ENCODE peak calls at places on chromosomes 5 and 9, in six cellular contexts. G, Y, U, N, L and O are unnamed samples.

GRCh38 chr5:125177340-125177739 is 430.9 kb upstream of the ZNF608 start:
- DNase-seq in G (no peak), U (no peak), N (no peak), Y (no peak), L (no peak), O (no peak)

GRCh38 chr9:114899461-114899860 is 30.9 kb downstream of the TNFSF8 start:
- DNase-seq in U (no peak), G (no peak), L (no peak), N (no peak), Y (no peak), O (no peak)

GRCh38 chr9:90925581-90926257 is 124.1 kb downstream of the SYK start:
- DNase-seq in U (no peak), N (peak), L (peak), Y (peak), G (no peak), O (peak)

GRCh38 chr5:34411470-34412346 is 244.4 kb upstream of the RAI14 start:
- DNase-seq in L (no peak), Y (no peak), G (peak), N (peak), U (peak), O (no peak)

GRCh38 chr5:116046823-116047222 is 14.6 kb downstream of the ARL14EPL start:
- DNase-seq in N (no peak), Y (no peak), G (no peak), U (no peak), L (no peak), O (no peak)

GRCh38 chr5:139976703-139977102 is 66.4 kb downstream of the NRG2 start:
- DNase-seq in Y (no peak), L (no peak), N (no peak), G (no peak), U (no peak), O (no peak)

GRCh38 chr9:13900449-13900848 is 413.5 kb downstream of the NFIB start:
- DNase-seq in G (no peak), U (no peak), N (no peak), L (peak), Y (no peak), O (no peak)

GRCh38 chr5:151115272-151115905 is 34.6 kb upstream of the TNIP1 start:
- DNase-seq in Y (peak), L (peak), G (peak), N (no peak), U (peak), O (no peak)

GRCh38 chr5:160021818-160022446 is 13.0 kb downstream of the TTC1 start:
- DNase-seq in Y (peak), G (no peak), N (no peak), L (peak), U (peak), O (peak)

GRCh38 chr9:37034320-37034937 is 361 bp upstream of the PAX5 start:
- DNase-seq in G (no peak), N (no peak), Y (no peak), U (peak), L (no peak), O (no peak)

GRCh38 chr5:52427615-52428014 is 360.1 kb upstream of the ITGA1 start:
- DNase-seq in N (no peak), Y (no peak), L (no peak), G (no peak), U (no peak), O (no peak)

GRCh38 chr9:107980984-107981383 is 491.4 kb upstream of the KLF4 start:
- DNase-seq in Y (no peak), U (no peak), N (no peak), G (no peak), L (no peak), O (no peak)

GRCh38 chr5:181060231-181060590 is 20.1 kb downstream of the BTNL9 start:
- DNase-seq in Y (no peak), U (no peak), G (no peak), L (no peak), N (no peak), O (no peak)

GRCh38 chr9:77019010-77019809 is at the start of gene FOXB2:
- DNase-seq in U (peak), N (no peak), Y (no peak), L (no peak), G (no peak), O (no peak)

GRCh38 chr9:23554691-23555090 is 271.3 kb downstream of the ELAVL2 start:
- DNase-seq in G (no peak), N (no peak), L (no peak), Y (no peak), U (no peak), O (no peak)

GRCh38 chr9:117459941-117460340 is 45.1 kb upstream of the ASTN2 start:
- DNase-seq in L (no peak), Y (no peak), N (no peak), U (no peak), G (no peak), O (no peak)

GRCh38 chr5:53343187-53343586 is 137.2 kb upstream of the FST start:
- DNase-seq in G (no peak), U (no peak), N (peak), Y (peak), L (peak), O (peak)

GRCh38 chr9:122110100-122110833 is 17.2 kb upstream of the TTLL11 start:
- DNase-seq in Y (no peak), N (no peak), G (no peak), U (no peak), L (no peak), O (no peak)

GRCh38 chr9:106535439-106535838 is 327.5 kb upstream of the ZNF462 start:
- DNase-seq in L (no peak), U (peak), Y (no peak), N (no peak), G (no peak), O (no peak)

GRCh38 chr9:2809692-2810423 is 34.0 kb downstream of the PUM3 start:
- DNase-seq in U (peak), Y (peak), L (peak), N (peak), G (no peak), O (no peak)

GRCh38 chr5:134738963-134739661 is 764 bp downstream of the CAMLG start:
- DNase-seq in L (peak), G (no peak), Y (peak), U (peak), N (no peak), O (no peak)

GRCh38 chr5:143758750-143759149 is 53.2 kb upstream of the HMHB1 start:
- DNase-seq in L (no peak), G (no peak), U (no peak), Y (peak), N (no peak), O (no peak)

GRCh38 chr9:130421802-130422276 is 22.9 kb upstream of the ASS1 start:
- DNase-seq in Y (peak), U (peak), G (no peak), N (peak), L (peak), O (peak)

GRCh38 chr5:158080112-158080511 is 221.2 kb upstream of the CLINT1 start:
- DNase-seq in N (no peak), Y (no peak), U (no peak), L (no peak), G (no peak), O (no peak)

GRCh38 chr5:73322453-73323076 is 126.0 kb downstream of the FOXD1 start:
- DNase-seq in G (no peak), N (no peak), L (no peak), U (no peak), Y (no peak), O (no peak)

GRCh38 chr9:85408494-85408893 is 333.3 kb downstream of the AGTPBP1 start:
- DNase-seq in G (no peak), Y (no peak), N (no peak), L (no peak), U (no peak), O (no peak)

GRCh38 chr9:133715295-133715865 is 22.8 kb downstream of the SARDH start:
- DNase-seq in U (peak), L (no peak), G (no peak), N (no peak), Y (peak), O (no peak)

GRCh38 chr5:14118551-14119320 is 24.4 kb upstream of the TRIO start:
- DNase-seq in Y (no peak), G (no peak), N (no peak), U (peak), L (no peak), O (no peak)

GRCh38 chr9:71079451-71079850 is 42.0 kb downstream of the TRPM3 start:
- DNase-seq in Y (peak), L (no peak), N (peak), U (no peak), G (no peak), O (peak)

GRCh38 chr5:171855265-171855664 is 69.6 kb downstream of the SMIM23 start:
- DNase-seq in N (no peak), Y (no peak), L (no peak), G (no peak), U (no peak), O (no peak)

GRCh38 chr5:119343766-119344165 is 12.1 kb upstream of the TNFAIP8 start:
- DNase-seq in L (peak), Y (no peak), U (no peak), N (no peak), G (no peak), O (no peak)

GRCh38 chr9:71737455-71737854 is 30.9 kb downstream of the CEMIP2 start:
- DNase-seq in L (peak), N (no peak), G (no peak), U (no peak), Y (peak), O (no peak)

GRCh38 chr5:38258319-38259061 is at the start of gene EGFLAM:
- DNase-seq in G (no peak), Y (peak), L (peak), N (no peak), U (peak), O (no peak)
- TF ChIP-seq CTCF in G (no peak), Y (peak), L (no peak), N (no peak), U (peak), O (peak)

DNA sequence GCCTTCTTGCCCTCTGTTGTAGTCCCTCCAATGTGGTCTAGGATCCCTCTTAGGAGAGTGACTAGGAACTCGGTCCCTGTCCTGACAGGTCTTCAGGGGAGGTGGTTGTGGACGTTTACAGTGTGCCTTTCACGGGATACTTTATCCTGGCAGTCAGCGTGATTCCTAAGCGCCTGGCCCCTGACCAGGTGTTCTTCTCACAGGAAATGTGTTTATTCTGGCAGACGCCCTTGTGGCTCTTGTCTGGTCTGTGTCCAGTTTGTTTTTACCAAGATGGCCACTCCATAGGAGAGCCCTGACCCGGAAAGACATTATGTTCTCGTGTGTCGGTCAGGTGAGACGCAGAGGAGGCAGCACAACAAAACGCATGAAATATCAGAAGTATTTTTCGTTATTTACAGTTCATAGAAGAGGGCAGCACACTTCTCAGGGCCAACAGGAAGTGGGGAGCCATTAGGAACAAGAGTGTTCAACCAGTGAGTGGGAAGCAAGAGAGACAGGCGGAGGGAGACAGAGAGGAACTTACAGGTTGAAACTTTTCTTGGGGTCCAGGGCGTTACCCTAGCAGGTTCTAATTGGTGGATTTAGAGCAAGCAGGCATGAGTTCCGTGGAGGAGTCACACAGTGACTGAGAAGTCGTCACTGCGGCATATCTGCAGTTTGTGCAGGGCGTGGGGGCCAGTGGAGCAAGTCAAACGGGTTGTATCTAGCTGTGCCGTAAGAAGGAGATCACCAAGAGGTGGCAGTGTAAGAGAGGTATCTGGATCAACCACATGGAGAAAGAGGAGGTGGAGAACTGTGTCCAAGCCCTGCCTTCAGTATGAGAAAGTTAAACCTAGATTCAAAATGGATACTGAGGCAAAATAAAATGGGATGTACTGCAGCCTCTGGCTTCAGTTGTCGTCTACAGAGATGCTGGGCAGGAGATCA is 412.9 kb downstream of the ZSWIM6 start:
- DNase-seq in Y (no peak), G (no peak), N (no peak), L (peak), U (no peak), O (no peak)
- TF ChIP-seq CTCF in Y (no peak), G (no peak), N (no peak), L (no peak), U (peak), O (no peak)

GRCh38 chr5:175697846-175698245 is 40.0 kb downstream of the HRH2 start:
- DNase-seq in L (no peak), U (no peak), G (no peak), Y (no peak), N (no peak), O (no peak)

GRCh38 chr5:175696855-175697198 is 39.0 kb downstream of the HRH2 start:
- DNase-seq in L (no peak), G (no peak), Y (no peak), U (no peak), N (no peak), O (no peak)

GRCh38 chr5:175695161-175696126 is 37.6 kb downstream of the HRH2 start:
- DNase-seq in Y (no peak), L (no peak), U (no peak), N (no peak), G (no peak), O (no peak)

GRCh38 chr5:175694371-175695160 is 36.7 kb downstream of the HRH2 start:
- DNase-seq in G (no peak), L (no peak), U (no peak), Y (no peak), N (no peak), O (no peak)

DNA sequence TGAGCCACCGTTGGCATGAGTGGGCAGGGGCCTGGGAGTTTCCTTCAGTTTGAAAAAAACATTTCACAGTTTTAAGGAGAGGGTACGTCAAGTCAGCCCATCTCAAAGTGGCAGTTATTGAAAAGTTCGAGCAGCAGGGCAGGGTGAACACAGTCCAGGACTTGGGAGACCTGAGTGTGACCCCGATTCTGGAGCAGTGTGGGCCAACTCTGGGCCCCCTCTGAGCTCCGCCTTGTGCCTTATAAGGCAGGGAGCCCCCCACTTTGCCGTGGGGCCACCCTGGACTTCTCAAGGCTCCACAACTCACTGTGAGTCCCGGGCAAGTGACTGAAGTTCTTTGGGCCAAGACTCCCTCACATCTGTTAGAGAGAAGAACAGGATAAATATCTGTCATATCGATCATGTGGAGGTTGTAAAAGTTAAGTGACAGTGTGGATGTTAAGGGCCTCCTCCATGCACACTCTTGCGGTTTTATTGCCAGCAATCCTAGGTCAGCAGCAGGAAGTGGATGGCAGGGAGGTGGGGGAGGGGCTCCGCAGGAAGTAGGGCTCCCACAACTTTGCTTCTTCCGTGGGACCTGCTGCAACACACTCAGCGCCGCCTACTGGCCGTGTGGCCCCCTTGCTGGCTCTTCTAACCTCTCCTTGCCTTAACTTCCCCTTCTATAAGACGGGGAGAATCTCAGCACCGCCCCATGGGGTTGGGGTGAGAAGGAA is 38.4 kb downstream of the HRH2 start:
- DNase-seq in G (peak), L (peak), U (peak), Y (peak), N (no peak), O (peak)
- TF ChIP-seq CTCF in G (peak), L (peak), U (peak), Y (no peak), N (no peak), O (peak)

GRCh38 chr9:69456201-69456600 is 131.2 kb downstream of the ENTREP1 start:
- DNase-seq in U (no peak), G (no peak), Y (no peak), N (no peak), L (no peak), O (no peak)
- TF ChIP-seq CTCF in U (no peak), G (no peak), Y (no peak), N (no peak), L (no peak), O (no peak)

GRCh38 chr9:134987906-134988700 is 70.4 kb upstream of the FCN1 start:
- DNase-seq in G (no peak), Y (no peak), L (no peak), U (no peak), N (no peak), O (no peak)
- TF ChIP-seq CTCF in G (no peak), Y (no peak), L (no peak), U (no peak), N (no peak), O (no peak)

GRCh38 chr5:138606378-138606777 is 31.2 kb upstream of the HSPA9 start:
- DNase-seq in U (no peak), N (no peak), G (no peak), Y (no peak), L (no peak), O (no peak)

GRCh38 chr5:138605254-138605972 is 30.2 kb upstream of the HSPA9 start:
- DNase-seq in L (no peak), N (no peak), Y (peak), U (no peak), G (no peak), O (no peak)

GRCh38 chr5:138615461-138615860 is 40.3 kb upstream of the HSPA9 start:
- DNase-seq in G (no peak), N (no peak), L (no peak), U (no peak), Y (no peak), O (no peak)

GRCh38 chr5:138611295-138612220 is 36.4 kb upstream of the HSPA9 start:
- DNase-seq in L (peak), G (no peak), N (no peak), Y (peak), U (peak), O (no peak)

DNA sequence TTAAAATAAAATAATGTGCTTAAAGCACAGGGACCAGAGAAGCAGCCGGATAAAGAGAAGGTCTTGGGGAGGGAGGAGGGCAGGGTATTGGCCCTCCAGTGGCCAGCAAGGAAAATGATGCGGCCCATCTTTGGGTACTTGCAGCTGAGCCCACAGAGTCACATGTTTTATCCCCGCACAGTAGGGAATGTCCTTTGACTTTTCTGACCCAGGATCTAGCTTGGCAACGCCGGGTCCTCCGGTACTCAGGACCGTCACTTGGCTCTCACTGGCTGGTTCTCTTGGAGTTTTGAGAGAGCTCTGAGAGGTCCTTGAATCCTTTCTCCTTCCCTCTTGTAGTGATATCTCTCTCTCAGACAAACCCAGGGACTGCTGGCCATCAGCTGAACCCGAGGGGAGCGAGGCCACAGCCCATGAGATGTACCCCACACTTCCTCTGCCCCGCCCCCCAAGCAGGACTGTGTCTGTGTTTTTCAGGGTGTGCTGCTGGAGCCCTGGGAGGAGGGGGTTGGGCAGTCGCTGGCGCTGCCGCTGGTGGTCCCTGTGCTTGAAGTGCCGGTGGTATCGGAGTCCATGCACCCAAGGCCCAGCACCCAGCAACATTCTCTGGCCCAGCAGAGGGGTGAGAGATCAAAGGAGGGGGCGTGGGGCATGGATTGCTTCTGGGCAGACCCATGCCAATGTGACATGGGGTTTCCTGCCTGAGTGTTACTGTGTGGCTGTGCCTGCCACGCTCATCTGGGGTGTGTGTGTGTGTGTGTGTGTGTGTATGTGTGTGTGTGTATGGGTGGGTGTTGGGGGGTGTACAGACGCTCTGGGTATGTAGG is 35.5 kb upstream of the HSPA9 start:
- DNase-seq in U (peak), Y (peak), L (no peak), G (no peak), N (no peak), O (no peak)
- TF ChIP-seq CTCF in U (peak), Y (peak), L (peak), G (no peak), N (no peak), O (peak)

GRCh38 chr9:78031826-78032598 is 401 bp upstream of the GNAQ start:
- DNase-seq in N (peak), Y (peak), U (peak), G (peak), L (peak), O (peak)

GRCh38 chr9:78033870-78034269 is 2.3 kb upstream of the GNAQ start:
- DNase-seq in Y (no peak), N (no peak), G (no peak), U (no peak), L (no peak), O (no peak)

GRCh38 chr9:78038620-78039300 is 7.1 kb upstream of the GNAQ start:
- DNase-seq in N (no peak), L (peak), Y (no peak), G (no peak), U (no peak), O (no peak)

GRCh38 chr9:78032599-78033457 is 1.2 kb upstream of the GNAQ start:
- DNase-seq in N (no peak), U (no peak), G (no peak), Y (no peak), L (peak), O (no peak)

DNA sequence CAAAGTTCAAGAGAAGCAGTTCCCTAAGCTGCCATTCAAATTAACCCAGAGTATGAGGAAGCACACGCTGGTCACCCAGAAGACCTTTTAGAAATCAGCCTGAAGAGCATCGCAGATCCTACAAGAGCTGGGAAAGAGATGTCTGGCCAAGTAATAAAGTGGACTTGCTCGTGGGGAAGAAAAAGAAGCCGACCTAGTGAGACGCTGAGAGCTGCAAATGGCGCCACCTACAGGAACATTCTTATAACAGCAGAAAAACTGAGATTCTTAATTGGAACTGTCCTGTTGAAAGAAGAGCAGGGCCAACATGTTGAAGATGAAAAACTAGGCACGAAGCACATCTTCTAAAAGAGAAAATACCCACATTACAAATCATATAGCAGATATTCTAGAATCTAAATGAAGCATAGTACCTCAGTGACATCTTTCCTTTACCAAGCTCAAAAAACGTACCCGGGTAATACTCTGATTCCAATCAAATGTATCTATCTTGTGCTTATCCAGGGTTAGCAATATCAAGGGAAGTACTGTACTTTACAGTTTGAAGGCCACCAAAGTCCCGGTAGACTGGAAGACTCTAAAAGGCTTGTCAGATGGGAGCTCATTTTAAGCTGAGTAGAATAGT is 3.9 kb upstream of the GNAQ start:
- DNase-seq in Y (peak), U (peak), G (no peak), L (peak), N (peak), O (peak)
- TF ChIP-seq CTCF in Y (peak), U (peak), G (peak), L (peak), N (peak), O (peak)